ENCODE peak calls at places on chromosomes 16 and 17, in seven cellular contexts. O is mesendoderm, D is IMR-90, L is neuronal stem cell, J is trophoblast cell, U is mesenchymal stem cell, W is H1. F is an unnamed sample.

GRCh38 chr17:74528491-74529199 is 2.6 kb downstream of the CD300LB start:
- DNase-seq in L (no peak), O (no peak), W (no peak), J (peak), U (no peak), D (no peak), F (peak)

GRCh38 chr16:57304169-57305061 is 19.9 kb upstream of the PLLP start:
- DNase-seq in O (peak), J (peak), D (peak), U (peak), L (no peak), W (no peak), F (no peak)

GRCh38 chr17:77125432-77125901 is 15.3 kb upstream of the SEC14L1 start:
- DNase-seq in U (peak), J (peak), O (no peak), W (no peak), L (no peak), D (peak), F (no peak)

GRCh38 chr17:6505425-6506142 is 50.8 kb downstream of the PITPNM3 start:
- DNase-seq in O (peak), W (no peak), J (peak), L (no peak), D (peak), U (no peak), F (peak)

GRCh38 chr16:58348986-58349385 is 43.3 kb upstream of the GINS3 start:
- DNase-seq in D (no peak), J (no peak), W (no peak), U (no peak), O (no peak), L (no peak), F (no peak)

GRCh38 chr17:50060951-50061712 is 5.2 kb downstream of the ITGA3 start:
- DNase-seq in D (peak), W (no peak), U (peak), O (no peak), L (no peak), J (no peak), F (no peak)

GRCh38 chr16:1839554-1839953 is 12.5 kb downstream of the FAHD1 start:
- DNase-seq in U (peak), O (peak), J (no peak), D (peak), W (no peak), L (no peak), F (no peak)

GRCh38 chr17:40695874-40696472 is 7.6 kb downstream of the KRT24 start:
- DNase-seq in O (no peak), D (no peak), J (no peak), W (no peak), U (no peak), L (no peak), F (no peak)

GRCh38 chr16:12602811-12603698 is 200.6 kb downstream of the CPPED1 start:
- DNase-seq in J (no peak), W (no peak), L (no peak), O (no peak), D (no peak), U (no peak), F (peak)

GRCh38 chr17:49315974-49316570 is 46.0 kb downstream of the ZNF652 start:
- DNase-seq in J (no peak), D (peak), L (no peak), W (no peak), O (no peak), U (peak), F (no peak)

GRCh38 chr17:63707151-63707550 is 7.2 kb upstream of the LIMD2 start:
- DNase-seq in W (no peak), L (no peak), O (no peak), D (no peak), J (no peak), U (no peak), F (no peak)

GRCh38 chr16:23700509-23700908 is 12.5 kb downstream of the ERN2 start:
- DNase-seq in J (no peak), L (no peak), W (no peak), D (no peak), O (peak), U (no peak), F (peak)

GRCh38 chr16:80347900-80348299 is 192.9 kb upstream of the DYNLRB2 start:
- DNase-seq in U (no peak), W (no peak), D (no peak), O (no peak), J (no peak), L (no peak), F (no peak)
- H4K8ac ChIP-seq in U (no peak), W (no peak), D (no peak), O (no peak), J (no peak), L (no peak), F (no peak)

GRCh38 chr16:66519482-66519881 is 30.4 kb downstream of the TK2 start:
- DNase-seq in U (no peak), J (peak), W (no peak), L (no peak), O (no peak), D (no peak), F (no peak)

GRCh38 chr16:66519974-66520373 is 29.9 kb downstream of the TK2 start:
- DNase-seq in O (no peak), U (no peak), W (no peak), J (no peak), L (no peak), D (no peak), F (no peak)

GRCh38 chr16:66520406-66521194 is 29.3 kb downstream of the TK2 start:
- DNase-seq in O (no peak), J (no peak), D (no peak), U (no peak), W (no peak), L (no peak), F (no peak)

GRCh38 chr16:66521951-66522771 is 27.8 kb downstream of the TK2 start:
- DNase-seq in L (no peak), U (peak), W (no peak), O (no peak), D (peak), J (peak), F (no peak)

GRCh38 chr16:66521227-66521626 is 28.7 kb downstream of the TK2 start:
- DNase-seq in W (no peak), U (no peak), O (no peak), D (no peak), J (no peak), L (no peak), F (no peak)
- H4K8ac ChIP-seq in W (no peak), U (peak), O (no peak), D (peak), J (no peak), L (no peak), F (no peak)

DNA sequence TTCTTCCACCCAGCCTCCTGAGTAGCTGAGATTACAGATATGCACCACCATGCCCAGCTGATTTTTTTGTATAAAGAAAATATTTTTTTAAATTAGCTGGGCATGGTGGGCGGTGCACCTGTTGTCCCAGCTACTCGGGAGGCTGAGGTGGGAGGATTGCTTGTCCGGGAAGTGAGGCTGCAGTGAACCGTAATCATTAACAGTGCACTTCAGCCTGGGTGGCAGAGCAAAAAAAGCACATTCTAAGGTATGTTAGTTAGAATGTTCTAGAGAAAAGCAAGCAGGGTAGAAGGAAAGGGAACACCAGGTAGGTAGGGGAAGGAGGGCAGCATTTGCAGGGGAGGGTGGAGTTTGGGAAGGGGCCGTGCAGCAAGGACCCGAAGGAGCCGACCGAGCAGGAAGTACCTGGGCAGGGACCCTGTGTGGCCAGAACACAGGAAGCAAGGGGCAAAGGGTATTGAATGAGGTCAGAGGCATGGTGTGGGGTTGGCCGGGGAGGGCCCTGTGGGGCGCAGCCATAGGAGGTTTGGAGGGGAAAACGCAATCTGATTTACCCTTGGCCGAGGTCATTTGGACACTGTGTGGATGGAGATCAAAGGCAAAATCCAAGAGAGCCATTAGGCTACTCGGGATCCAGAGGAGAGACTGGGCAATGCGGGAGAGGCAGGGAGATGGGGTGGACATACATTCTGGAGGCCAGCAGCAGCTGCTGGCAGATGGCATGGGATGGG is 2.3 kb downstream of the C17orf99 start:
- DNase-seq in O (no peak), W (no peak), L (no peak), J (no peak), D (no peak), U (no peak), F (no peak)
- H4K8ac ChIP-seq in O (no peak), W (no peak), L (no peak), J (no peak), D (no peak), U (no peak), F (no peak)

GRCh38 chr17:57294075-57294474 is 37.8 kb downstream of the MSI2 start:
- DNase-seq in L (no peak), J (no peak), D (no peak), U (no peak), O (no peak), W (no peak), F (no peak)
- H4K8ac ChIP-seq in L (no peak), J (peak), D (no peak), U (no peak), O (no peak), W (no peak), F (no peak)

DNA sequence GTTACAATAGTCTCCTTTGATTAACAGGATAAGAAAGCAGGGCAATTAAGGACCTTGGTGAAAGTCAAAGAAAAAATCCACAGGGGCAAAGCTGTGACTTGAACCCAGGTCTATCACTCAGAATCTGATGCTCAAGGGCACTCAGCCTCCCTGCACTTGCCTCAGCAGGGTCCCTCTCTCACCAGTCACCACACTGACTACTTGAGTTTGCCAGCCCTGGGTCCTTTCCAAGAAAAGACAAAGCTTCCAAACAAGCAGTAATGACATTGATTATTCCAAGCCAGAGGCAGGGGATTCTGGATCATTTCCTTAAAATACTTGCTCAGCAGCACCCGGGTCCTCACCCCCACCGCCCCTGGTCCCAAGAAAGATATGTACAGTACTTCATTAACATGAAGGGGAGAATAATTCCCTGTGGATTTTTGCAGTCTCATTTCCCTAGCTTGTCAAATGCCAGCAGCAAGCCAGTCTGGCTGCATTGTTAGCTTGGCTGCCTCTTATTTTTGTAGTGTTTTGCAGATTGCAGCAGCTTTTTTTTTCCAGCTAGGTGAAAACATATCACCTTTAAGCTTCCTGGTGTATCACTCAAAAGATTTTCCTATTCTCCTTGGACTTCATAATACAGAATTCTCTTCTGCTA is 83.2 kb upstream of the GNAO1 start:
- DNase-seq in D (no peak), J (no peak), L (no peak), U (no peak), W (no peak), O (no peak), F (no peak)
- H4K8ac ChIP-seq in D (no peak), J (no peak), L (no peak), U (no peak), W (no peak), O (no peak), F (no peak)

F was measured in H9.